ENCODE peak calls at places on chromosomes 5 and 9, in four cellular contexts. E, F, Z and U are unnamed samples.
A peak's percentile ranks its signal among the peaks of the same experiment; 100 is the strongest.

GRCh38 chr9:5611321-5612186 is 17.4 kb upstream of the RIC1 start:
- DNase-seq in E (no peak), F (no peak), Z (no peak), U (no peak)

GRCh38 chr5:163888366-163888765 is 382.9 kb downstream of the MAT2B start:
- DNase-seq in E (no peak), F (no peak), Z (no peak), U (no peak)

GRCh38 chr5:147857302-147858129 is 21.0 kb upstream of the SCGB3A2 start:
- DNase-seq in E (peak; percentile 53), F (peak; percentile 44), Z (no peak), U (peak; percentile 77)

GRCh38 chr9:136088939-136089696 is 6.0 kb downstream of the NACC2 start:
- DNase-seq in E (no peak), F (no peak), Z (no peak), U (no peak)

GRCh38 chr9:136631038-136632000 is 31.4 kb upstream of the EGFL7 start:
- DNase-seq in E (peak; percentile 86), F (peak; percentile 65), Z (peak; percentile 40), U (peak; percentile 78)

GRCh38 chr9:81964216-81965171 is 21.2 kb downstream of the SPATA31D3 start:
- DNase-seq in E (no peak), F (no peak), Z (no peak), U (no peak)

GRCh38 chr5:175629231-175629630 is 28.6 kb upstream of the HRH2 start:
- DNase-seq in E (no peak), F (no peak), Z (no peak), U (no peak)

GRCh38 chr5:73938280-73938937 is 312.4 kb downstream of the ARHGEF28 start:
- DNase-seq in E (no peak), F (no peak), Z (no peak), U (no peak)

GRCh38 chr5:23466401-23466886 is 41.0 kb upstream of the PRDM9 start:
- DNase-seq in E (no peak), F (peak; percentile 75), Z (no peak), U (no peak)

GRCh38 chr5:144368556-144368955 is 197.9 kb downstream of the KCTD16 start:
- DNase-seq in E (no peak), F (no peak), Z (no peak), U (no peak)

DNA sequence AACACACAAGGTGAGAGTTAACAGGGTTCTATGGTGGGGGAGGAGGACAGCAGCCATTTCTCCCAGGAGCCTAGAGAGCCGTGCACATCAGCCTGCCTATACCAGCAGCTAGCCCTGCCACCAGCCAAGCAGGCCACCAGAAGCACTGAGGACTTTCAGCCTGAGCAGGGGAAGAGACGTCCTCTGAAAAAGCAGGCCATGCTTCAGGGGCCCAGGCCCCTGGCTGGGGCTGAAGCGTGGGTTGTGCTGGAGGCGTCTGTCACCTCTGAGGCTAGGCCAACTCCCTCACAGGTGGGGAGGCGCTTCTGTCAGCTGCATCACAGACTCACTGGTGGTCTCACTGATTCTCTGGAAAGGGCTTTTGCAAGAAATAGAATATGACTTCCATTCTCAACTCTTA is 16.3 kb downstream of the FSTL4 start:
- DNase-seq in E (no peak), F (no peak), Z (no peak), U (no peak)
- TF ChIP-seq CBFB in E (no peak), F (no peak), Z (no peak), U (no peak)

GRCh38 chr9:20689833-20690232 is 5.8 kb downstream of the FOCAD start:
- DNase-seq in E (no peak), F (peak; percentile 56), Z (no peak), U (no peak)

GRCh38 chr9:20693068-20693467 is 9.0 kb downstream of the FOCAD start:
- DNase-seq in E (no peak), F (no peak), Z (no peak), U (no peak)

GRCh38 chr9:20694248-20694647 is 10.2 kb downstream of the FOCAD start:
- DNase-seq in E (no peak), F (no peak), Z (no peak), U (no peak)

GRCh38 chr9:20697021-20697719 is 13.1 kb downstream of the FOCAD start:
- DNase-seq in E (no peak), F (no peak), Z (no peak), U (no peak)

DNA sequence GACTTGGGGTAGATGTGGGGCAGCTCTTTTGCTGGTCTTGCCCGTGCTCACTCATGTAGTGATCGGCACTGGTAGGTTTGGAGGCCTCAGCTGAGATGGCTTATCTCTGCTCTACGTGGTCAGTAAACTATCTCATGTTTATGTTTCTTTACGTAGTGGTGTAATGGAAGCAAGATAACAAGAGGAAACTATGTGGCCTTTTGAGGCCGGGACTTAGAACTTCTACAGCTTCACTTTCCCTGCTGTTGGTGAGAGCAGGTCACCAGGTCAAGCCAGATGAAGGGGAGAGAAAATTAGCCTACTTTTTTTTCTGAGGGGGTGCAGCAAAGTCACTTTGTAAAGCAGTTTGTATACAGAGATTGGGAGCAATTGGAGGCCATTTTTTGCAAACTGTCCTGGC is 8.5 kb downstream of the FOCAD start:
- DNase-seq in E (peak; percentile 38), F (peak; percentile 94), Z (no peak), U (no peak)
- TF ChIP-seq CBFB in E (no peak), F (peak; percentile 83), Z (no peak), U (no peak)

DNA sequence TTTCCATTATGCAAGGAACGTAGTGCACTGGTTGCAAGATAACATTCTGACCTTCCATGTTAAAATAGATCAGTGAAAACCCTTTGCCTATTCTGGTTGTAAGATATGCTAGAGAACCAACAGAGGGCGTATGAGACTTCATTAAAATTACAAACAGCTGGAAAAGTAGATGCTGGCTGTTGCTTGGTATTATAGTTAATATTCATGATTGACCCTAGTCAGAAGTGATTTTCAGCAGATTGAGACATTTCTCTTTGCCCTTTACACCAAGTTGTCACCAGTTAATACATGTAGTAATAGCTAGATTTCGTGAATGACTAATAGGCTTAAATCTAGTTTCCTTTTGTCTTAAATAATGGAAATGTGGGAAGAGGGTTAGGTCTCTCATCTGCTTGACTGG is 13.8 kb upstream of the FGF18 start:
- DNase-seq in E (no peak), F (no peak), Z (no peak), U (no peak)
- TF ChIP-seq CBFB in E (no peak), F (no peak), Z (no peak), U (no peak)

DNA sequence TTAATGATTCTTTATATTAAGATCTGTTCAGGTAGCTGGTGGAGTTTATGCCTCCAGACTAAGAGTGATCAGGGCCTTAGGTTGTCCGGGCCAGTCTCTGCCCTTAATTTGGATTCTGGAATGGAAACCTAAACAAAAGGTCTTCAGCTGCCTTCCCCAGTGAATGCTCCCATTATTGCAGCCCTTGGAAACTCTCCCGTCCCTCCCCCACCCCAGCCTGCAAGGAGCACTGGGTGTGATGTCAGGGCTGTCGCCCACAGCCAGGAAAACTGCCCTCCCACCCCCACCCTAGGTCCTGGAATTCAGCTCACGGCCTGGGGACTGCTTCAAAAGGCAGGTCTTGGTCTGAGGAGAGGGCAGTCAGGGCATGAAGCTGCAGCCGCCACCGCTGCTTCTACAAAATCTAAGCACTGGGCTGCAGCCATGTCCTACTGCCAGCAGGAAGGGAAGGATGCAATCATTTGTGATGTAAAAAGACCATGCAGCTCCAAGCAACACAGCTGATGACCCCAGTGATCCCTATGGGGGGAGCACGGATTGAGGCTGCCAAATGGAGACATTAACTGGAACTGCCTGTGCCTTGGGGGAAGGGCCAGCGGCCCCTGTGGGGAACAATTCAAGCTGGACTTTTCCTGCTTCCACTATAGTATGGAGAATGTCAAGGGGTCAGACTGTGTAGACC is 11.4 kb downstream of the GRHPR start:
- DNase-seq in E (no peak), F (no peak), Z (no peak), U (peak; percentile 55)
- TF ChIP-seq CBFB in E (no peak), F (no peak), Z (no peak), U (no peak)

GRCh38 chr9:130042406-130042930 is 521 bp downstream of the FNBP1 start:
- DNase-seq in E (no peak), F (no peak), Z (no peak), U (peak; percentile 56)

GRCh38 chr9:130043654-130044623 is 950 bp upstream of the FNBP1 start:
- DNase-seq in E (peak; percentile 77), F (peak; percentile 83), Z (no peak), U (peak; percentile 32)

GRCh38 chr9:130041648-130042405 is 1.2 kb downstream of the FNBP1 start:
- DNase-seq in E (no peak), F (no peak), Z (no peak), U (peak; percentile 37)

GRCh38 chr9:130040901-130041647 is 1.9 kb downstream of the FNBP1 start:
- DNase-seq in E (no peak), F (no peak), Z (no peak), U (no peak)

DNA sequence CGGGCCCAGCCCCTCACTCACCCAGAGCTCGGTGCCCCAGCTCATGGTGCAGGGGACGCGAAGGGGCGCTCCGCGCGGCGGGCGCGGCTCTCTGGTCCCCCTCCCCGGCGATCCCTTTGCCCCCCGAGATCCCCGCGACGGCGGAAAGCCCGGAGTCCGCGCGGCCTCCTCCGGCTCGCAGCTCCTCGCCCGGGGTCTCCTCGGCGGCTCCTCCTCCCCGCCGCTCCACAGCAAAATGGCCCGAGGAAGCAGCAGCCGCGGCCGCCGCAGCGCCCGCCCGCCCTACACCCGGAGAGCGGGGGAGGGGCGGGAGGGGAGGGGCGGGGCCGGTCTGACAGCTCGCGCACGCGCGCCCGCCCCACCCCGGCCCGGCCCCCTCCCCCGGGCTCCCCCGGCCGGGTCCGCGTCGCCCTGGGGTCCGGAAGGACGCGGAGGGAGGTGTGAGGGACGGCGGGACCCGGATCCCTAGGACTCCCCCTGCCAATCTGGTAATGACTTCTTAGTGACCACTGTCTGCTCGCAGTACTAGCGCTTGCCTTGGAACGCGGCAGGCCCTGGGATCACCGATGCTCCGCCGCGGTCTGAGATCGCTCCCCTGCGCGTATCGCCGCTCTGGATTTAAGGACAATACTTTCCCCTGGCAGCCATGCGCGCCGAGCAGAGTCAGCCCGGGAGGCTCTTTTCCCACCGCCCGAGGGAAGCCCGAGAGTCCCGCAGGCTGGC is at the start of gene FNBP1:
- DNase-seq in E (peak; percentile 73), F (peak; percentile 56), Z (no peak), U (peak; percentile 78)
- TF ChIP-seq CBFB in E (no peak), F (no peak), Z (peak; percentile 51), U (no peak)